ENCODE peak calls at places on chromosomes 7 and 10, in seven cellular contexts. One of them, this sample, is unnamed.

GRCh38 chr7:39667354-39667923 is 44.1 kb downstream of the RALA start:
- DNase-seq in hippocampal formation: no peak
- DNase-seq in ACHN: no peak
- DNase-seq in activated naive CD8-positive, alpha-beta T cell treated with anti-CD3 and anti-CD28 coated beads for 36 hours: no peak
- DNase-seq in nucleus accumbens: no peak
- DNase-seq in HTR-8/SVneo: no peak
- DNase-seq in BE2C: no peak
- DNase-seq in this sample: no peak

GRCh38 chr10:71562884-71563283 is 156.7 kb downstream of the C10orf105 start:
- DNase-seq in activated naive CD8-positive, alpha-beta T cell treated with anti-CD3 and anti-CD28 coated beads for 36 hours: no peak
- DNase-seq in ACHN: no peak
- DNase-seq in BE2C: no peak
- DNase-seq in HTR-8/SVneo: no peak
- DNase-seq in nucleus accumbens: no peak
- DNase-seq in hippocampal formation: no peak
- DNase-seq in this sample: no peak

GRCh38 chr10:2111936-2112335 is 374.6 kb upstream of the ADARB2 start:
- DNase-seq in HTR-8/SVneo: peak; percentile 76
- DNase-seq in nucleus accumbens: no peak
- DNase-seq in activated naive CD8-positive, alpha-beta T cell treated with anti-CD3 and anti-CD28 coated beads for 36 hours: no peak
- DNase-seq in BE2C: no peak
- DNase-seq in hippocampal formation: no peak
- DNase-seq in ACHN: peak; percentile 98
- DNase-seq in this sample: no peak

GRCh38 chr7:33459340-33459751 is 330.0 kb downstream of the BBS9 start:
- DNase-seq in HTR-8/SVneo: no peak
- DNase-seq in nucleus accumbens: no peak
- DNase-seq in activated naive CD8-positive, alpha-beta T cell treated with anti-CD3 and anti-CD28 coated beads for 36 hours: no peak
- DNase-seq in hippocampal formation: peak; percentile 9
- DNase-seq in ACHN: peak; percentile 53
- DNase-seq in BE2C: peak; percentile 26
- DNase-seq in this sample: no peak

GRCh38 chr10:87632439-87632838 is 27.2 kb upstream of the PAPSS2 start:
- DNase-seq in hippocampal formation: no peak
- DNase-seq in activated naive CD8-positive, alpha-beta T cell treated with anti-CD3 and anti-CD28 coated beads for 36 hours: no peak
- DNase-seq in HTR-8/SVneo: no peak
- DNase-seq in nucleus accumbens: no peak
- DNase-seq in ACHN: no peak
- DNase-seq in BE2C: no peak
- DNase-seq in this sample: no peak

GRCh38 chr7:123184271-123184670 is 15.5 kb downstream of the SLC13A1 start:
- DNase-seq in hippocampal formation: no peak
- DNase-seq in HTR-8/SVneo: no peak
- DNase-seq in BE2C: no peak
- DNase-seq in ACHN: no peak
- DNase-seq in activated naive CD8-positive, alpha-beta T cell treated with anti-CD3 and anti-CD28 coated beads for 36 hours: no peak
- DNase-seq in nucleus accumbens: no peak
- DNase-seq in this sample: no peak

GRCh38 chr7:101921061-101921460 is 103.6 kb downstream of the CUX1 start:
- DNase-seq in activated naive CD8-positive, alpha-beta T cell treated with anti-CD3 and anti-CD28 coated beads for 36 hours: no peak
- DNase-seq in BE2C: no peak
- DNase-seq in HTR-8/SVneo: no peak
- DNase-seq in ACHN: no peak
- DNase-seq in nucleus accumbens: no peak
- DNase-seq in hippocampal formation: no peak
- DNase-seq in this sample: no peak

GRCh38 chr7:88346357-88346756 is 39.7 kb upstream of the STEAP4 start:
- DNase-seq in BE2C: no peak
- DNase-seq in HTR-8/SVneo: no peak
- DNase-seq in nucleus accumbens: no peak
- DNase-seq in hippocampal formation: no peak
- DNase-seq in activated naive CD8-positive, alpha-beta T cell treated with anti-CD3 and anti-CD28 coated beads for 36 hours: no peak
- DNase-seq in ACHN: no peak
- DNase-seq in this sample: no peak

GRCh38 chr7:70598976-70599375 is 533.0 kb upstream of the GALNT17 start:
- DNase-seq in HTR-8/SVneo: no peak
- DNase-seq in ACHN: no peak
- DNase-seq in nucleus accumbens: no peak
- DNase-seq in BE2C: no peak
- DNase-seq in hippocampal formation: no peak
- DNase-seq in activated naive CD8-positive, alpha-beta T cell treated with anti-CD3 and anti-CD28 coated beads for 36 hours: no peak
- DNase-seq in this sample: no peak

GRCh38 chr10:79335470-79336235 is 11.6 kb upstream of the PPIF start:
- DNase-seq in ACHN: no peak
- DNase-seq in nucleus accumbens: peak; percentile 75
- DNase-seq in activated naive CD8-positive, alpha-beta T cell treated with anti-CD3 and anti-CD28 coated beads for 36 hours: no peak
- DNase-seq in HTR-8/SVneo: no peak
- DNase-seq in BE2C: no peak
- DNase-seq in hippocampal formation: peak; percentile 97
- DNase-seq in this sample: no peak

GRCh38 chr10:68542046-68542445 is 14.7 kb upstream of the SLC25A16 start:
- DNase-seq in HTR-8/SVneo: no peak
- DNase-seq in activated naive CD8-positive, alpha-beta T cell treated with anti-CD3 and anti-CD28 coated beads for 36 hours: no peak
- DNase-seq in nucleus accumbens: no peak
- DNase-seq in BE2C: no peak
- DNase-seq in hippocampal formation: no peak
- DNase-seq in ACHN: peak; percentile 20
- DNase-seq in this sample: no peak

GRCh38 chr7:5553298-5553877 is 129.8 kb upstream of the TNRC18 start:
- DNase-seq in HTR-8/SVneo: no peak
- DNase-seq in ACHN: no peak
- DNase-seq in BE2C: no peak
- DNase-seq in nucleus accumbens: no peak
- DNase-seq in activated naive CD8-positive, alpha-beta T cell treated with anti-CD3 and anti-CD28 coated beads for 36 hours: no peak
- DNase-seq in hippocampal formation: no peak
- DNase-seq in this sample: no peak

GRCh38 chr10:91908358-91909177 is 718 bp downstream of the FGFBP3 start:
- DNase-seq in activated naive CD8-positive, alpha-beta T cell treated with anti-CD3 and anti-CD28 coated beads for 36 hours: peak; percentile 80
- DNase-seq in BE2C: peak; percentile 79
- DNase-seq in hippocampal formation: peak; percentile 63
- DNase-seq in nucleus accumbens: peak; percentile 42
- DNase-seq in ACHN: peak; percentile 74
- DNase-seq in HTR-8/SVneo: peak; percentile 70
- DNase-seq in this sample: peak; percentile 75

GRCh38 chr7:78496226-78496625 is 697.7 kb downstream of the PHTF2 start:
- DNase-seq in ACHN: no peak
- DNase-seq in hippocampal formation: no peak
- DNase-seq in activated naive CD8-positive, alpha-beta T cell treated with anti-CD3 and anti-CD28 coated beads for 36 hours: no peak
- DNase-seq in BE2C: no peak
- DNase-seq in nucleus accumbens: no peak
- DNase-seq in HTR-8/SVneo: no peak
- DNase-seq in this sample: no peak

GRCh38 chr10:116067825-116068224 is 205.2 kb downstream of the GFRA1 start:
- DNase-seq in BE2C: no peak
- DNase-seq in ACHN: no peak
- DNase-seq in hippocampal formation: no peak
- DNase-seq in HTR-8/SVneo: no peak
- DNase-seq in nucleus accumbens: no peak
- DNase-seq in activated naive CD8-positive, alpha-beta T cell treated with anti-CD3 and anti-CD28 coated beads for 36 hours: no peak
- DNase-seq in this sample: no peak

GRCh38 chr7:55409474-55410225 is 44.5 kb downstream of the LANCL2 start:
- DNase-seq in HTR-8/SVneo: no peak
- DNase-seq in ACHN: peak; percentile 91
- DNase-seq in hippocampal formation: no peak
- DNase-seq in BE2C: peak; percentile 39
- DNase-seq in activated naive CD8-positive, alpha-beta T cell treated with anti-CD3 and anti-CD28 coated beads for 36 hours: no peak
- DNase-seq in nucleus accumbens: no peak
- DNase-seq in this sample: no peak

GRCh38 chr10:11208908-11209809 is 191.5 kb downstream of the CELF2 start:
- DNase-seq in BE2C: no peak
- DNase-seq in hippocampal formation: no peak
- DNase-seq in HTR-8/SVneo: no peak
- DNase-seq in activated naive CD8-positive, alpha-beta T cell treated with anti-CD3 and anti-CD28 coated beads for 36 hours: peak; percentile 63
- DNase-seq in nucleus accumbens: no peak
- DNase-seq in ACHN: no peak
- DNase-seq in this sample: no peak

GRCh38 chr7:105841866-105842265 is 34.5 kb downstream of the ATXN7L1 start:
- DNase-seq in nucleus accumbens: no peak
- DNase-seq in activated naive CD8-positive, alpha-beta T cell treated with anti-CD3 and anti-CD28 coated beads for 36 hours: no peak
- DNase-seq in BE2C: no peak
- DNase-seq in hippocampal formation: no peak
- DNase-seq in ACHN: no peak
- DNase-seq in HTR-8/SVneo: no peak
- DNase-seq in this sample: no peak

GRCh38 chr10:132576671-132577349 is 39.2 kb downstream of the INPP5A start:
- DNase-seq in ACHN: no peak
- DNase-seq in hippocampal formation: no peak
- DNase-seq in activated naive CD8-positive, alpha-beta T cell treated with anti-CD3 and anti-CD28 coated beads for 36 hours: no peak
- DNase-seq in BE2C: no peak
- DNase-seq in nucleus accumbens: no peak
- DNase-seq in HTR-8/SVneo: no peak
- DNase-seq in this sample: no peak

GRCh38 chr7:151038951-151039849 is 9.1 kb upstream of the ASIC3 start:
- DNase-seq in HTR-8/SVneo: peak; percentile 81
- DNase-seq in nucleus accumbens: no peak
- DNase-seq in hippocampal formation: no peak
- DNase-seq in activated naive CD8-positive, alpha-beta T cell treated with anti-CD3 and anti-CD28 coated beads for 36 hours: peak; percentile 86
- DNase-seq in BE2C: peak; percentile 92
- DNase-seq in ACHN: peak; percentile 96
- DNase-seq in this sample: peak; percentile 62

GRCh38 chr10:46273506-46274477 is 13.0 kb upstream of the ANTXRL start:
- DNase-seq in ACHN: no peak
- DNase-seq in hippocampal formation: no peak
- DNase-seq in HTR-8/SVneo: no peak
- DNase-seq in activated naive CD8-positive, alpha-beta T cell treated with anti-CD3 and anti-CD28 coated beads for 36 hours: no peak
- DNase-seq in nucleus accumbens: no peak
- DNase-seq in BE2C: peak; percentile 38
- DNase-seq in this sample: no peak

GRCh38 chr10:122386514-122386913 is 12.0 kb downstream of the PLEKHA1 start:
- DNase-seq in hippocampal formation: no peak
- DNase-seq in ACHN: no peak
- DNase-seq in activated naive CD8-positive, alpha-beta T cell treated with anti-CD3 and anti-CD28 coated beads for 36 hours: no peak
- DNase-seq in HTR-8/SVneo: no peak
- DNase-seq in BE2C: no peak
- DNase-seq in nucleus accumbens: no peak
- DNase-seq in this sample: no peak

GRCh38 chr7:149814494-149814893 is 23.7 kb upstream of the ZNF862 start:
- DNase-seq in nucleus accumbens: no peak
- DNase-seq in hippocampal formation: no peak
- DNase-seq in ACHN: no peak
- DNase-seq in activated naive CD8-positive, alpha-beta T cell treated with anti-CD3 and anti-CD28 coated beads for 36 hours: no peak
- DNase-seq in BE2C: no peak
- DNase-seq in HTR-8/SVneo: no peak
- DNase-seq in this sample: no peak

GRCh38 chr7:110568932-110569331 is 522.0 kb upstream of the LRRN3 start:
- DNase-seq in ACHN: no peak
- DNase-seq in BE2C: no peak
- DNase-seq in nucleus accumbens: no peak
- DNase-seq in HTR-8/SVneo: no peak
- DNase-seq in activated naive CD8-positive, alpha-beta T cell treated with anti-CD3 and anti-CD28 coated beads for 36 hours: no peak
- DNase-seq in hippocampal formation: no peak
- DNase-seq in this sample: no peak

GRCh38 chr7:143372070-143372469 is 9.1 kb upstream of the ZYX start:
- DNase-seq in hippocampal formation: peak; percentile 85
- DNase-seq in BE2C: no peak
- DNase-seq in ACHN: no peak
- DNase-seq in nucleus accumbens: peak; percentile 28
- DNase-seq in HTR-8/SVneo: no peak
- DNase-seq in activated naive CD8-positive, alpha-beta T cell treated with anti-CD3 and anti-CD28 coated beads for 36 hours: peak; percentile 37
- DNase-seq in this sample: no peak

GRCh38 chr7:116528008-116528789 is 3.4 kb downstream of the CAV1 start:
- DNase-seq in nucleus accumbens: no peak
- DNase-seq in HTR-8/SVneo: no peak
- DNase-seq in hippocampal formation: no peak
- DNase-seq in ACHN: peak; percentile 94
- DNase-seq in activated naive CD8-positive, alpha-beta T cell treated with anti-CD3 and anti-CD28 coated beads for 36 hours: no peak
- DNase-seq in BE2C: no peak
- DNase-seq in this sample: no peak

GRCh38 chr7:143388051-143388450 is 6.9 kb downstream of the ZYX start:
- DNase-seq in hippocampal formation: no peak
- DNase-seq in BE2C: no peak
- DNase-seq in ACHN: no peak
- DNase-seq in nucleus accumbens: no peak
- DNase-seq in HTR-8/SVneo: no peak
- DNase-seq in activated naive CD8-positive, alpha-beta T cell treated with anti-CD3 and anti-CD28 coated beads for 36 hours: no peak
- DNase-seq in this sample: no peak